ENCODE peak calls at places on chromosomes 16 and 17, in four cellular contexts. G is heart right ventricle, Z is left lung, A is GM13977. Y is an unnamed sample.

GRCh38 chr16:57548424-57548823 is 6.0 kb downstream of the ADGRG5 start:
- DNase-seq in Z (no peak), A (no peak), G (no peak), Y (no peak)

GRCh38 chr17:1617620-1618174 is 10.9 kb downstream of the SLC43A2 start:
- DNase-seq in Z (no peak), A (no peak), G (peak; percentile 48), Y (no peak)

GRCh38 chr16:23296994-23297393 is 5.1 kb upstream of the SCNN1B start:
- DNase-seq in A (peak; percentile 65), G (no peak), Z (no peak), Y (peak; percentile 44)

GRCh38 chr17:65057520-65058075 is 1.1 kb upstream of the GNA13 start:
- DNase-seq in A (no peak), Z (no peak), G (peak; percentile 66), Y (no peak)

GRCh38 chr16:67663151-67663876 is 2.6 kb downstream of the PARD6A start:
- DNase-seq in A (no peak), G (no peak), Z (peak; percentile 73), Y (peak; percentile 69)

GRCh38 chr16:65285128-65286120 is 163.6 kb upstream of the CDH11 start:
- DNase-seq in A (no peak), Z (no peak), G (peak; percentile 35), Y (no peak)

GRCh38 chr16:87086156-87086555 is 231.0 kb downstream of the C16orf95 start:
- DNase-seq in Z (no peak), A (no peak), G (no peak), Y (no peak)

GRCh38 chr16:11668590-11669379 is 530 bp downstream of the SNN start:
- DNase-seq in G (no peak), A (no peak), Z (peak; percentile 89), Y (peak; percentile 26)

GRCh38 chr17:80857721-80858171 is 133.9 kb upstream of the CHMP6 start:
- DNase-seq in G (no peak), A (no peak), Z (peak; percentile 73), Y (no peak)

GRCh38 chr17:51035436-51035835 is 85.2 kb downstream of the SPAG9 start:
- DNase-seq in G (no peak), Z (no peak), A (no peak), Y (no peak)

GRCh38 chr16:11240636-11241473 is 15.1 kb downstream of the SOCS1 start:
- DNase-seq in A (no peak), G (peak; percentile 47), Z (no peak), Y (no peak)

GRCh38 chr17:27797390-27798091 is 2.8 kb downstream of the NOS2 start:
- DNase-seq in Z (no peak), G (no peak), A (no peak), Y (peak; percentile 28)

GRCh38 chr17:76558210-76559095 is 18.6 kb downstream of the PRCD start:
- DNase-seq in A (no peak), Z (no peak), G (no peak), Y (peak; percentile 31)

GRCh38 chr17:47847341-47848197 is 3.4 kb downstream of the SP6 start:
- DNase-seq in Z (peak; percentile 73), G (no peak), A (no peak), Y (peak; percentile 54)
- TF ChIP-seq CTCF in Z (peak; percentile 3), G (peak; percentile 22), A (peak; percentile 26), Y (peak; percentile 41)

DNA sequence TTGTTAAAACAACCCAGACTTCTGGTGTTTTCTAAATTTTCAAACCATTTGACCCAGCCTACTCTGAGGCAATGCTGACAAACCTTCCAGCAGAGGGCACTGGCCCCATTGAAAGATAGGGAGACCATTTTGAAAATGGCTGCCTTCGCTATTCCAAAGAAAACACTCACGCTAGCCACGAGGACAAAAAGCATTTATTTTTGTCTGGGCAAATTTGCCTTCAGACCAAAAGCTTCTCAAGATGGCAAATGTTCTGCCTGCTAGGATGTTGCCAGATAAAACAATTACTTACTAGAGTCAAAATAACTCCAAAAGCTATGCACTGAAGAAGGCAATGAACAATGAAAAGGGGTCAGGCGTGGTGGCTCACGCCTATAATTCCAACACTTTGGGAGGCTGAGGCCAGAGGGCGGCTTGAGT is 296.7 kb upstream of the IRX5 start:
- DNase-seq in Z (no peak), G (peak; percentile 27), A (no peak), Y (peak; percentile 3)
- TF ChIP-seq CTCF in Z (peak; percentile 13), G (peak; percentile 51), A (no peak), Y (no peak)

GRCh38 chr17:83175551-83176271 is 96.3 kb downstream of the METRNL start:
- DNase-seq in G (no peak), Z (no peak), A (no peak), Y (no peak)

GRCh38 chr17:83176272-83176955 is 97.0 kb downstream of the METRNL start:
- DNase-seq in G (no peak), Z (peak; percentile 64), A (no peak), Y (no peak)

GRCh38 chr17:83173180-83173996 is 94.0 kb downstream of the METRNL start:
- DNase-seq in A (no peak), Z (peak; percentile 52), G (no peak), Y (no peak)

GRCh38 chr17:83173997-83174858 is 94.8 kb downstream of the METRNL start:
- DNase-seq in Z (peak; percentile 75), A (peak; percentile 80), G (no peak), Y (no peak)

DNA sequence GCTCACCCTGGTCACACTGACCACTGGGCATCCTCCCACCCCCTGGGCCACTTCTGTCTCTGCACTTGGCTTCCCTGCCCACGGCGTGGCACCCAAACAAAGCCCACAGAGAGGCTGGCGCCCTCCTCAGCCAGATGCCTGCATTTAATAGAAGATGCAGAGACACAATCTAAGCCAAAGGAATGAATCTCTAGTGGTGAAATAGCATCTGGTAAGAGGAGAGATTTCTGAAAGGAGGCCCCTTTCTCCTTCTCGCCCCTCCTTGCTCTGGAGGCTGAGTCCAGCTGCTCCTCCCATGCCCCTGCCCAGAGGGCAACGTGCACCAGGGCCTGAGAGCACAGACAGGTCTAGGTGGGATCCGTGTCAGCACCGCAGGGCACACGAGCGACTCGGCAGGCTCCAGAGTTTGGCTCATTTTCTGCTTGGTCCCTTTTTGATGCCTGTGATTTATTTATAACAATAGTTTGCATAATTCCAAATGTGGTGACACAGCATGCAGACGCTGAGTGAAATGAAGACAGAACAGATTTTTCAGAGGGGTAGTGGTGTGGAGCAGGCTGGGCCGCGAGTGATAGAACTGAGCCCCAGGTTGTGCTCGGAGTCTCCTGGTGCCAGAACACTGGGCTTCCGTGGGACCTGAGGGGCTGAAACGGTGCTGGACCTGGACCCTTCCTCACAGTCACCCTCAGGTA is 95.6 kb downstream of the METRNL start:
- DNase-seq in A (peak; percentile 68), G (no peak), Z (no peak), Y (no peak)
- TF ChIP-seq CTCF in A (peak; percentile 20), G (no peak), Z (no peak), Y (no peak)

GRCh38 chr17:10754109-10754508 is 24.3 kb upstream of the TMEM220 start:
- DNase-seq in G (no peak), Z (no peak), A (peak; percentile 44), Y (peak; percentile 54)
- TF ChIP-seq CTCF in G (peak; percentile 28), Z (no peak), A (peak; percentile 47), Y (peak; percentile 17)

DNA sequence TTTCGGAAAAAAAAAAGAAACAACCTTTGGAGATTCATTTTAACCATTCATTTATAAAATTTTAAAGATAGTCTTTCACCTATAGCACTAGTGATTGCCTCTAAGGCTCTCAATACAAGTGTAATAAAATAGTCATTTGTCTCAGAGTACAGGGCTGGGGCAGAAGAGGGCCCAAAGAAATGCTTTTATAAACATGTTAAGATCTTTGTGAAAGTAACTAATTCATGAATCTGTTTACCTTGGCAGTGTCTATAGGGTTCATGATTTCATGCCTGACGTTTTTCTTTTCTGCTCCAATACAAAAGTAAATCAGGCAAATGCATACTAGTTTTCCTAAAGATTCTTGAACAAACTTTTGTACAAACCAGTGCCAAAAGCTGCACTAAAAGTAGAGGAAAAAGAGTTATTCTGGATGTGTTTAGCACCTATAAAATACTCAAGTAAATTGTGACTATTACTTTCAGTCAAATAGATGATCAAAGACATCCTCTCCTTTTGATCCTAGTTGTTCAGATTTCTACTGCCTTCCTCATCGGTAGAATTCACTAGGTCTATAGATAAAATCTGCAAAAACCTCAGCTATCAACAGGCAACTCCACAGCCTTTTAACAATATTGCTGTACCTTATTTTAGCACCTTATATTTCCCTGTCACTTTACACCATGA is 99.8 kb upstream of the MED13 start:
- DNase-seq in A (no peak), G (no peak), Z (no peak), Y (no peak)
- TF ChIP-seq CTCF in A (no peak), G (no peak), Z (no peak), Y (no peak)

GRCh38 chr17:61395409-61395982 is 4.1 kb upstream of the TBX2 start:
- DNase-seq in Z (no peak), G (no peak), A (no peak), Y (no peak)

GRCh38 chr17:61398721-61399130 is 917 bp upstream of the TBX2 start:
- DNase-seq in A (no peak), G (no peak), Z (no peak), Y (no peak)

GRCh38 chr17:61396586-61397085 is 3.0 kb upstream of the TBX2 start:
- DNase-seq in G (no peak), A (no peak), Z (peak; percentile 80), Y (no peak)

GRCh38 chr17:61395983-61396585 is 3.6 kb upstream of the TBX2 start:
- DNase-seq in G (peak; percentile 48), A (no peak), Z (peak; percentile 77), Y (no peak)

GRCh38 chr17:61397086-61397842 is 2.4 kb upstream of the TBX2 start:
- DNase-seq in A (no peak), Z (peak; percentile 74), G (no peak), Y (no peak)
- TF ChIP-seq CTCF in A (no peak), Z (no peak), G (no peak), Y (no peak)

DNA sequence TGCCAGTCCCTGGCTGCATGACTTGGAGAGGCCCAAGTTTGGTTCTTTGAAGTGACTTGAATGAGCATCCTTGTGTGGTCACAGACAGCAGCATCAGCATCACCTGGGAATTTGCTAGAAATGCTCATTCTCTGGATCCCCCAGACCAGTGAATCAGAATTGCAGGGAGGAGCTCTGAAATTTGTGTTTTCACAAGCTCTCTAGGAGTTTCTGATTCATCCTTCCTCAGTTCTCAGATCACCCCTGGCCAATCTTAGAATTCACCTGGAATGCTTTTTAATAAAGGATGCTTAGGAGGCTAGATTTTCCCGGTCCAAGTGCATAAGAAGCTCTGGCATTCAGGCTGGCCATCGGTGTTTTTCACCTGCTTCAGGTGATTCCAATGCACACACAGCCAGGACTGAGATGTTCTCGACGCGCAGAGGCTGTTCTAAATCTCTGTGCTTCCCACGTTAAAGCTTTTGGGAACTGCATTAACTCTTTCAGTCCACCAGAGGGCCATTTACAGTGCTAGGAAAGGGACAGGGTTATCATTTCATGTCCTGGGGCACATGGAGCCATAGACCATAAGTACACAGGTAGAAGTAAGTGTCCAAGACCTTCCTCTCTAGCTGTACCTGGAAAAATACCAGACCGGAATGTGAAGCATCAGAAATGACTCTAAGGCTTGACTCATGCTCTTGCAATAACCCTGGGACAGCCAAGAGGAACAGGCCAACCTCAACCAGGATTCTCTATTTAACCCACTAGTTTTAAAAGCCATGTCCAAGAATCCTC is 85.7 kb upstream of the XYLT1 start:
- DNase-seq in Z (no peak), A (peak; percentile 41), G (no peak), Y (peak; percentile 6)
- TF ChIP-seq CTCF in Z (peak; percentile 52), A (peak; percentile 50), G (peak; percentile 34), Y (peak; percentile 64)

Y was measured in activated CD8-positive, alpha-beta T cell treated with anti-CD3 and anti-CD28 coated beads for 36 hours.